ENCODE peak calls at places on chromosomes 4 and X, in eight cellular contexts. O is left ventricle myocardium inferior, Z is endodermal cell, E is right atrium auricular region, Q is AG09309, N is ovary, Y is lower lobe of right lung, I is PC-9. F is an unnamed sample.

GRCh38 chr4:141669501-141669900 is 33.1 kb downstream of the IL15 start:
- DNase-seq in O (no peak), Z (no peak), E (no peak), Q (no peak), N (no peak), Y (no peak), I (no peak), F (no peak)

GRCh38 chr4:14184265-14184664 is 556.7 kb upstream of the BOD1L1 start:
- DNase-seq in O (peak), Z (peak), E (no peak), Q (peak), N (no peak), Y (no peak), I (no peak), F (no peak)

GRCh38 chrX:81412428-81412827 is 210.5 kb downstream of the SH3BGRL start:
- DNase-seq in O (no peak), Z (no peak), E (no peak), Q (no peak), N (no peak), Y (no peak), I (no peak), F (no peak)

GRCh38 chrX:39201305-39201990 is 400.2 kb downstream of the MID1IP1 start:
- DNase-seq in O (no peak), Z (no peak), E (no peak), Q (no peak), N (no peak), Y (no peak), I (no peak), F (no peak)

GRCh38 chr4:113086172-113086695 is 36.8 kb downstream of the ANK2 start:
- DNase-seq in O (no peak), Z (no peak), E (no peak), Q (no peak), N (no peak), Y (no peak), I (no peak), F (no peak)

GRCh38 chr4:36243355-36244256 is 708 bp downstream of the ARAP2 start:
- DNase-seq in O (peak), Z (no peak), E (peak), Q (no peak), N (no peak), Y (peak), I (peak), F (peak)

GRCh38 chrX:134782796-134783195 is 124.5 kb upstream of the PLAC1 start:
- DNase-seq in O (no peak), Z (no peak), E (no peak), Q (no peak), N (no peak), Y (no peak), I (no peak), F (no peak)

GRCh38 chr4:74983229-74983628 is 50.3 kb downstream of the PARM1 start:
- DNase-seq in O (no peak), Z (no peak), E (no peak), Q (no peak), N (no peak), Y (no peak), I (no peak), F (no peak)

GRCh38 chr4:52035190-52035589 is 2.9 kb downstream of the SGCB start:
- DNase-seq in O (no peak), Z (no peak), E (no peak), Q (no peak), N (no peak), Y (no peak), I (no peak), F (no peak)

GRCh38 chr4:38669233-38669632 is 5.2 kb downstream of the KLF3 start:
- DNase-seq in O (no peak), Z (peak), E (no peak), Q (no peak), N (no peak), Y (no peak), I (no peak), F (no peak)

GRCh38 chrX:16096131-16096530 is 27.2 kb upstream of the GRPR start:
- DNase-seq in O (no peak), Z (peak), E (no peak), Q (no peak), N (no peak), Y (no peak), I (no peak), F (no peak)

GRCh38 chrX:141320801-141321200 is 78.5 kb upstream of the SPANXC start:
- DNase-seq in O (no peak), Z (no peak), E (no peak), Q (no peak), N (no peak), Y (no peak), I (no peak), F (no peak)

GRCh38 chrX:16484338-16484737 is 165.6 kb upstream of the S100G start:
- DNase-seq in O (no peak), Z (no peak), E (no peak), Q (peak), N (no peak), Y (no peak), I (peak), F (no peak)

GRCh38 chr4:16757080-16757521 is 141.3 kb downstream of the LDB2 start:
- DNase-seq in O (no peak), Z (no peak), E (no peak), Q (no peak), N (no peak), Y (no peak), I (no peak), F (no peak)

GRCh38 chr4:141905751-141906150 is 269.4 kb downstream of the IL15 start:
- DNase-seq in O (no peak), Z (no peak), E (no peak), Q (peak), N (no peak), Y (no peak), I (peak), F (no peak)

GRCh38 chr4:41369680-41370079 is 113.0 kb downstream of the UCHL1 start:
- DNase-seq in O (peak), Z (no peak), E (no peak), Q (no peak), N (no peak), Y (no peak), I (no peak), F (no peak)

GRCh38 chr4:53490161-53490915 is 100.9 kb downstream of the LNX1 start:
- DNase-seq in O (no peak), Z (no peak), E (no peak), Q (no peak), N (no peak), Y (no peak), I (no peak), F (no peak)

GRCh38 chr4:94354474-94354896 is 11.8 kb upstream of the HPGDS start:
- DNase-seq in O (no peak), Z (no peak), E (no peak), Q (no peak), N (no peak), Y (no peak), I (no peak), F (no peak)

GRCh38 chr4:81605278-81605677 is 133.6 kb upstream of the RASGEF1B start:
- DNase-seq in O (no peak), Z (no peak), E (no peak), Q (no peak), N (no peak), Y (no peak), I (no peak), F (no peak)

GRCh38 chrX:107710617-107711391 is 64.8 kb downstream of the TSC22D3 start:
- DNase-seq in O (no peak), Z (peak), E (no peak), Q (peak), N (no peak), Y (no peak), I (peak), F (no peak)

GRCh38 chrX:139691843-139692505 is 16.0 kb downstream of the MCF2 start:
- DNase-seq in O (no peak), Z (peak), E (no peak), Q (no peak), N (peak), Y (no peak), I (no peak), F (no peak)

GRCh38 chr4:150176559-150176958 is 98.3 kb downstream of the DCLK2 start:
- DNase-seq in O (peak), Z (no peak), E (no peak), Q (peak), N (no peak), Y (no peak), I (no peak), F (no peak)

GRCh38 chr4:183544109-183544508 is 39.3 kb downstream of the ING2 start:
- DNase-seq in O (no peak), Z (no peak), E (no peak), Q (no peak), N (no peak), Y (no peak), I (no peak), F (no peak)

GRCh38 chrX:8913665-8914409 is 112.7 kb upstream of the FAM9A start:
- DNase-seq in O (peak), Z (no peak), E (no peak), Q (peak), N (peak), Y (no peak), I (no peak), F (no peak)

GRCh38 chr4:95507147-95507546 is 41.6 kb downstream of the UNC5C start:
- DNase-seq in O (no peak), Z (no peak), E (no peak), Q (no peak), N (no peak), Y (no peak), I (no peak), F (no peak)

GRCh38 chr4:87092389-87093141 is 127.9 kb downstream of the KLHL8 start:
- DNase-seq in O (peak), Z (no peak), E (no peak), Q (peak), N (peak), Y (peak), I (peak), F (no peak)

GRCh38 chrX:34810364-34810763 is 132.2 kb upstream of the FAM47B start:
- DNase-seq in O (no peak), Z (no peak), E (no peak), Q (no peak), N (no peak), Y (no peak), I (no peak), F (no peak)

GRCh38 chr4:185015108-185015507 is 3.2 kb upstream of the HELT start:
- DNase-seq in O (no peak), Z (no peak), E (no peak), Q (no peak), N (no peak), Y (no peak), I (no peak), F (no peak)

GRCh38 chr4:172708184-172708583 is 460.4 kb upstream of the GALNT7 start:
- DNase-seq in O (no peak), Z (no peak), E (no peak), Q (no peak), N (no peak), Y (no peak), I (no peak), F (no peak)

DNA sequence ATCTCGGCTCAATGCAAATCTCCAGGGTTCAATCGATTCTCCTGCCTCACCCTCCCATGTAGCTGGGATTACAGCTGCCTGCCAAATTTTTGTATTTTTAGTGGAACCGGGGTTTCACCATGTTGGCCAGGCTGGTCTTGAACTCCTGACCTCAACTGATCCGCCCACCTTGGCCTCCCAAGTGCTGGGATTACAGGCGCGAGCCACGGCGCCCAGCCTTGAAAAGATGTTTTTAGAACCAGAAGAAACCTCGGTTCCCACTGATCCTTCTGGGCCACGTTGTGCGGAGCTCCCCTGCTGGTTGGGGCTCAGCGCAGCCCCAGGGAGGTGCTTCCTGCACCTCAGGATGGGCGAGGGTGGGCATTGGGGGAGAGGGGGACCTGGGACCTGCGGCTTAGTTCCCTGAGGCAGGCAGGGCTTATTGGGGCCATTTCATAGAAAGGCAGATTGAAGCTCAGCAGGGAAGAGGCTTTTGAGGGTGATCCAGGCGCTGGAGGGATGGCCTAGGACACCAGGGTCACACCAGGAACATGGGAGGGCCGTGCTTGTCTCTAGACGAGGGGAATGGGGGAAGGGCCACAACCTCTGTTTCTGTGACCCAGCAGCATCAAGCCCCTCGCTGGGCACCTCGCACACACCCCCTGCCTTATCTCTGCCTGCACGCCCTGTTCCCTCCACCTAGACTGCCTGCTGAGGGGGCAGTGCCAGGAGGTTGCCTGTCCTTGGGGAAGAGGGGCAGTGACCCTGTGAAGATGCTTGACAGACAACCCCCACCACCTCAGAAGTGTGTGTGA is 6.3 kb upstream of the ADD1 start:
- DNase-seq in O (no peak), Z (peak), E (no peak), Q (no peak), N (peak), Y (peak), I (no peak), F (peak)
- TF ChIP-seq CTCF in O (no peak), Z (no peak), E (no peak), Q (no peak), N (no peak), Y (no peak), I (no peak), F (no peak)

GRCh38 chr4:85968945-85969830 is 390.7 kb downstream of the MAPK10 start:
- DNase-seq in O (no peak), Z (no peak), E (no peak), Q (no peak), N (no peak), Y (no peak), I (no peak), F (no peak)
- TF ChIP-seq CTCF in O (peak), Z (peak), E (peak), Q (peak), N (peak), Y (peak), I (peak), F (peak)

GRCh38 chrX:115378471-115378870 is 89.0 kb downstream of the LUZP4 start:
- DNase-seq in O (no peak), Z (no peak), E (no peak), Q (peak), N (no peak), Y (no peak), I (peak), F (no peak)
- TF ChIP-seq CTCF in O (no peak), Z (peak), E (no peak), Q (peak), N (no peak), Y (no peak), I (no peak), F (no peak)

GRCh38 chr4:6785572-6785925 is 3.0 kb downstream of the KIAA0232 start:
- DNase-seq in O (no peak), Z (peak), E (peak), Q (no peak), N (no peak), Y (no peak), I (no peak), F (no peak)

GRCh38 chr4:6781561-6781960 is 966 bp upstream of the KIAA0232 start:
- DNase-seq in O (no peak), Z (no peak), E (no peak), Q (no peak), N (no peak), Y (no peak), I (no peak), F (no peak)

GRCh38 chr4:6782147-6782845 is at the start of gene KIAA0232:
- DNase-seq in O (peak), Z (peak), E (peak), Q (peak), N (peak), Y (peak), I (peak), F (peak)

GRCh38 chr4:6782846-6783110 is 251 bp downstream of the KIAA0232 start:
- DNase-seq in O (no peak), Z (no peak), E (no peak), Q (no peak), N (no peak), Y (no peak), I (no peak), F (peak)

DNA sequence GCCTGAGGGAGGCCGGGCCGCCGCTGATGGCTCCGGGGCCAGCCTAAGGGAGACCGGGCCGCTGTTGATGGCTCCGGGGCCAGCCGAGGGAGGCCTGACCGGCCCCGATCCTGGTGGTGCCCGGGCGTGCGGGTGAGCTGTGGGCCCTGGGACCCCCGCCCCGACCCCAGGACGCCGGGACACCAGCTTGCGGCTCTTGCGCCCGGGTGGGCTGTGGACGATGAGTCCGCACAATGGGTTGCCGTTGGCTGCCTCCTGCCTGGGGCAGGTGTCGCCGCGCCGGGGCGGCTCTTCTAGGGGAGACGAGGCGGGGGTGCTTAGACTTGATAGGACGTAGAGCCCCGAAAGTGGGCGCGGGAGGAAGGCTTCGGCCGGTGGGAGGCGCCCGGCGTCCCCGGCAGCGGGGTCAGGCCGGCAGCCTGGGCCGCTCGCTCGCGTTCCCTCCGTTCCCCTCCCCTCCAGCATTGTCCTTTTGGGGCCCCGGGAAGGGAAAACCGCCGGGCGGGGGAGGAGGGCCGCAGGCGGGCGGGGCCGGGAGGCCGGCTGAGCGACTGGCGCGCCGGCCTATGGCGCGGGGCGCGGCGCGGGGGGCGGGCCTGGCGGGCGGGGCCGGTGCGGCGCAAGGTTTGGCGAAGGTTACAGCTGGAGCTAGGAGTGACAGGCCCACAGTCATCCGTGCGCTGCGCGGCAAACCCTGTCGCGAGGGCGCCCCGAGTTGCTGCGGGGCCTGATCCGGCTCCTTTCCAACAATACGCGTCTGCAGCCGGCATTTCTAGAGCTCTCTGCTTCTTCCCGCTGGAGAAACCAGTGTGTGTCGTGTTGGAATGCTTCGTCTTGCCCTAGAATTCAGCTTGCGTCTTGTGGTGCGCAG is 819 bp downstream of the KIAA0232 start:
- DNase-seq in O (peak), Z (peak), E (peak), Q (peak), N (peak), Y (peak), I (peak), F (peak)
- TF ChIP-seq CTCF in O (peak), Z (peak), E (peak), Q (no peak), N (no peak), Y (peak), I (no peak), F (no peak)

DNA sequence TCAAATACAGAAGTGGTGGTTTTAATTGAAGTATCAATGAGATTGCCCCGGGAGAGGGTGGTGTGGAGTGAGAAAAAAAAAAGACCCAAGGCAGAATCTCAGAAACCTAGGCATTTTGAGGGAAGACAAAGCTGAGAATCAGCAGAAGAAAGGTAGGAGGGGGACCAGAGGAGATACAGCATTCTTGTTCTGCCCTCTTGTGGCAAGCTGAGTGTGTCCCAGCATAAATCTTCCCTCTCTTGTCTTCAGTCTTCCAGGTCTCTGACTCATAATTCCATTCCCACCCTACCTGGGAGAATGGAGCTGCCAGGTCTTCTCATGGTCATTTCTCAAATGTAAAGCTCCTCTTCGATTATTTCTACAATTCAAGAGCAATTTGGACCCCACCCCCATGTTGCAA is 32.7 kb upstream of the MAGED1 start:
- DNase-seq in O (no peak), Z (peak), E (no peak), Q (no peak), N (peak), Y (no peak), I (no peak), F (no peak)
- TF ChIP-seq CTCF in O (peak), Z (peak), E (peak), Q (peak), N (no peak), Y (peak), I (peak), F (peak)

GRCh38 chr4:121696641-121697461 is at the start of gene ANXA5:
- DNase-seq in O (peak), Z (peak), E (peak), Q (peak), N (peak), Y (peak), I (peak), F (peak)
- TF ChIP-seq CTCF in O (peak), Z (peak), E (peak), Q (peak), N (peak), Y (no peak), I (peak), F (peak)

GRCh38 chr4:71732066-71732465 is 51.8 kb downstream of the GC start:
- DNase-seq in O (no peak), Z (no peak), E (no peak), Q (no peak), N (no peak), Y (no peak), I (no peak), F (no peak)

GRCh38 chr4:71729856-71730255 is 54.0 kb downstream of the GC start:
- DNase-seq in O (no peak), Z (no peak), E (no peak), Q (no peak), N (no peak), Y (no peak), I (no peak), F (no peak)

GRCh38 chr4:71732706-71733105 is 51.2 kb downstream of the GC start:
- DNase-seq in O (no peak), Z (no peak), E (no peak), Q (no peak), N (no peak), Y (no peak), I (no peak), F (no peak)
- TF ChIP-seq CTCF in O (peak), Z (peak), E (peak), Q (peak), N (no peak), Y (peak), I (peak), F (peak)

GRCh38 chr4:168265327-168265726 is 53.2 kb downstream of the DDX60 start:
- DNase-seq in O (no peak), Z (no peak), E (no peak), Q (no peak), N (no peak), Y (no peak), I (no peak), F (no peak)
- TF ChIP-seq CTCF in O (peak), Z (no peak), E (no peak), Q (no peak), N (no peak), Y (no peak), I (no peak), F (no peak)

F was measured in type B pancreatic cell.